ENCODE peak calls at places on chromosomes 12 and 14, in six cellular contexts. Y is neuronal stem cell, A is IMR-90, B is mesenchymal stem cell, G is mesendoderm, F is H9. L is an unnamed sample.
A peak's percentile ranks its signal among the peaks of the same experiment; 100 is the strongest.

GRCh38 chr12:52788111-52788875 is 7.6 kb downstream of the KRT3 start:
- DNase-seq in G (no peak), F (no peak), Y (no peak), A (no peak), B (no peak), L (no peak)

GRCh38 chr12:79360269-79360668 is 330.5 kb downstream of the PAWR start:
- DNase-seq in Y (no peak), B (no peak), A (no peak), F (no peak), G (no peak), L (no peak)

GRCh38 chr14:64092338-64092737 is 201.8 kb downstream of the ESR2 start:
- DNase-seq in Y (no peak), F (no peak), G (no peak), B (no peak), A (no peak), L (no peak)

GRCh38 chr12:75979181-75979580 is 52.4 kb downstream of the PHLDA1 start:
- DNase-seq in Y (no peak), B (peak; percentile 83), F (no peak), A (peak; percentile 66), G (no peak), L (no peak)

GRCh38 chr12:6960291-6961277 is 9.4 kb downstream of the PTPN6 start:
- DNase-seq in F (no peak), A (peak; percentile 38), B (no peak), Y (no peak), G (peak; percentile 63), L (peak; percentile 18)

GRCh38 chr12:51388826-51389225 is 2.4 kb downstream of the GALNT6 start:
- DNase-seq in B (peak; percentile 46), Y (no peak), F (no peak), G (no peak), A (no peak), L (no peak)

GRCh38 chr12:129185855-129186254 is 332.6 kb downstream of the GLT1D1 start:
- DNase-seq in G (no peak), Y (no peak), F (no peak), B (no peak), A (no peak), L (no peak)

GRCh38 chr14:50001999-50002925 is 109.4 kb downstream of the ARF6 start:
- DNase-seq in G (no peak), Y (no peak), B (no peak), A (no peak), F (no peak), L (peak; percentile 15)

GRCh38 chr12:24280085-24280842 is 330.8 kb upstream of the SOX5 start:
- DNase-seq in Y (no peak), F (no peak), A (no peak), G (no peak), B (peak; percentile 6), L (no peak)

GRCh38 chr12:20822925-20823324 is 12.4 kb downstream of the SLCO1B3 start:
- DNase-seq in A (no peak), B (no peak), G (no peak), Y (no peak), F (no peak), L (no peak)

GRCh38 chr12:7093486-7093885 is 1.2 kb upstream of the C1R start:
- DNase-seq in A (no peak), F (no peak), B (no peak), Y (no peak), G (no peak), L (no peak)

GRCh38 chr12:25362646-25363045 is 111.9 kb upstream of the KRAS start:
- DNase-seq in F (no peak), Y (no peak), A (no peak), G (peak; percentile 49), B (no peak), L (peak; percentile 42)

GRCh38 chr12:119153477-119154434 is 25.0 kb upstream of the HSPB8 start:
- DNase-seq in A (peak; percentile 17), F (peak; percentile 99), B (peak; percentile 74), G (peak; percentile 99), Y (peak; percentile 87), L (peak; percentile 90)

GRCh38 chr12:2294651-2295475 is 242.1 kb downstream of the CACNA1C start:
- DNase-seq in A (peak; percentile 69), F (peak; percentile 23), G (no peak), B (peak; percentile 66), Y (no peak), L (peak; percentile 18)
- H2AK5ac ChIP-seq in A (peak overlapping the region; percentile 50), F (no peak overlapping the region), G (no peak overlapping the region), B (peak overlapping the region; percentile 24), Y (peak overlapping the region; percentile 31), L (no peak overlapping the region)

GRCh38 chr12:125184213-125184952 is 119.1 kb downstream of the AACS start:
- DNase-seq in G (no peak), B (no peak), A (no peak), Y (no peak), F (no peak), L (no peak)
- H2BK5ac ChIP-seq in G (no peak overlapping the region), B (no peak overlapping the region), A (no peak overlapping the region), Y (peak overlapping the region; percentile 40), F (no peak overlapping the region), L (no peak overlapping the region)

GRCh38 chr14:36238666-36239363 is 62.3 kb upstream of the PTCSC3 start:
- DNase-seq in G (no peak), A (peak; percentile 70), F (no peak), B (peak; percentile 93), Y (no peak), L (peak; percentile 19)
- H2AK5ac ChIP-seq in G (no peak overlapping the region), A (peak overlapping the region; percentile 11), F (no peak overlapping the region), B (no peak overlapping the region), Y (peak overlapping the region; percentile 1), L (no peak overlapping the region)

DNA sequence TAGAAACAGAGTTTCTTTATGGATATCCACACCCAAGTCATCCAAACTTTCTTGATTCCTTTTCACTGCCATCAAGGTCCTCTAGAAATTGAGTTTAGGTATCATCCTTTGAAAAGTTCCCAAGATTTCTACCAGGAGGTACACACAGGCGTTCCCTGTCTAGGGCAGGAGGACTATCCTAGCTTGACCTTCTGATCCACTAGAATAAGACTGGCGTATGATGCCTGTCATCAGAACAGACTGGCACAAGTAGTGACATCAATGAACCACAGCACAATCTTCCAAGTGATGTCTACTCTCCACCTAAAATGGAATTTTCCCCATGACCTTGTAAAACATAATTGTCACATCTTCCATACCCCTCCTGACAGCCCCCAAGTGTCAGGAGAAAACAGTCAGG is 100.8 kb upstream of the FKBP4 start:
- DNase-seq in F (no peak), A (no peak), B (no peak), Y (no peak), G (no peak), L (no peak)
- H2BK5ac ChIP-seq in F (no peak overlapping the region), A (no peak overlapping the region), B (no peak overlapping the region), Y (no peak overlapping the region), G (no peak overlapping the region), L (no peak overlapping the region)

GRCh38 chr14:68564236-68564825 is 228.5 kb downstream of the ZFP36L1 start:
- DNase-seq in B (no peak), G (peak; percentile 50), Y (no peak), A (no peak), F (no peak), L (peak; percentile 80)
- H2AK5ac ChIP-seq in B (no peak overlapping the region), G (peak overlapping the region; percentile 59), Y (peak overlapping the region; percentile 88), A (peak overlapping the region; percentile 13), F (no peak overlapping the region), L (peak overlapping the region; percentile 91)

L was measured in trophoblast cell.